ENCODE peak calls at places on chromosomes 13 and 19, in eight cellular contexts. H is erythroblast; Q is hepatic stellate cell; S is astrocyte of the cerebellum; M is GM04504; K is CD8-positive, alpha-beta memory T cell; D is smooth muscle cell of the brain vasculature; E is H54. P is an unnamed sample.

GRCh38 chr19:35935911-35936737 is at the start of gene LRFN3:
- DNase-seq in Q (peak), D (peak), H (no peak), K (peak), M (no peak), E (peak), S (peak), P (peak)

GRCh38 chr13:21670883-21671792 is at the start of gene FGF9:
- DNase-seq in D (no peak), Q (peak), H (peak), M (no peak), S (peak), E (peak), K (peak), P (peak)

GRCh38 chr19:35029737-35030256 is 473 bp upstream of the SCN1B start:
- DNase-seq in D (no peak), E (peak), Q (no peak), M (no peak), H (no peak), S (no peak), K (no peak), P (no peak)

GRCh38 chr19:1355974-1356865 is 27.5 kb upstream of the NDUFS7 start:
- DNase-seq in S (no peak), K (no peak), Q (no peak), M (peak), D (no peak), E (no peak), H (peak), P (no peak)

GRCh38 chr13:111187879-111188643 is 73.0 kb downstream of the ARHGEF7 start:
- DNase-seq in D (no peak), Q (peak), K (no peak), M (no peak), E (peak), S (no peak), H (no peak), P (no peak)

GRCh38 chr19:28633223-28634030 is 579.5 kb downstream of the UQCRFS1 start:
- DNase-seq in S (peak), M (peak), E (peak), H (peak), Q (peak), D (peak), K (peak), P (peak)

GRCh38 chr13:97630725-97631124 is 196.8 kb downstream of the RAP2A start:
- DNase-seq in Q (no peak), E (no peak), D (no peak), M (no peak), K (no peak), S (no peak), H (no peak), P (no peak)

GRCh38 chr13:98976338-98976737 is 1.5 kb downstream of the DOCK9 start:
- DNase-seq in K (no peak), S (peak), Q (no peak), H (no peak), M (peak), D (peak), E (no peak), P (no peak)

GRCh38 chr19:21321134-21321533 is 8.1 kb downstream of the ZNF708 start:
- DNase-seq in H (no peak), E (no peak), Q (no peak), D (no peak), S (no peak), K (no peak), M (no peak), P (no peak)

GRCh38 chr13:40355126-40355719 is 311.2 kb downstream of the FOXO1 start:
- DNase-seq in E (no peak), D (no peak), Q (no peak), M (no peak), S (no peak), K (no peak), H (no peak), P (no peak)

GRCh38 chr19:38284422-38284821 is 19.6 kb upstream of the C19orf33 start:
- DNase-seq in K (no peak), M (no peak), H (no peak), S (no peak), D (no peak), Q (no peak), E (no peak), P (no peak)

GRCh38 chr13:27830010-27830409 is 37.7 kb downstream of the GSX1 start:
- DNase-seq in M (no peak), H (peak), E (peak), Q (peak), S (no peak), K (peak), D (no peak), P (no peak)

GRCh38 chr13:102769679-102770078 is 3.9 kb downstream of the TEX30 start:
- DNase-seq in E (no peak), K (no peak), Q (no peak), S (no peak), H (no peak), M (no peak), D (no peak), P (no peak)

GRCh38 chr19:19600793-19601346 is 17.6 kb downstream of the PBX4 start:
- DNase-seq in K (no peak), M (no peak), E (no peak), H (no peak), Q (no peak), D (no peak), S (no peak), P (no peak)

GRCh38 chr13:109198585-109198984 is 569.2 kb downstream of the MYO16 start:
- DNase-seq in M (no peak), S (no peak), E (no peak), Q (no peak), H (no peak), K (no peak), D (no peak), P (no peak)

GRCh38 chr13:42065414-42065813 is 17.0 kb downstream of the DGKH start:
- DNase-seq in K (no peak), M (no peak), E (no peak), S (no peak), D (no peak), Q (no peak), H (no peak), P (no peak)

GRCh38 chr13:59633290-59633689 is 530.4 kb downstream of the DIAPH3 start:
- DNase-seq in S (no peak), Q (no peak), M (no peak), H (no peak), D (no peak), E (no peak), K (no peak), P (no peak)

GRCh38 chr19:7500811-7501450 is 12.1 kb upstream of the PEX11G start:
- DNase-seq in E (no peak), Q (peak), H (peak), D (no peak), M (no peak), S (no peak), K (no peak), P (no peak)

GRCh38 chr13:113923376-113924063 is 50.4 kb downstream of the C13orf46 start:
- DNase-seq in H (no peak), Q (no peak), S (no peak), M (no peak), E (no peak), D (no peak), K (no peak), P (no peak)

GRCh38 chr19:29805026-29805925 is 6.5 kb upstream of the CCNE1 start:
- DNase-seq in E (peak), D (no peak), M (peak), S (no peak), H (no peak), Q (no peak), K (no peak), P (no peak)

GRCh38 chr13:27853871-27854270 is 61.6 kb downstream of the GSX1 start:
- DNase-seq in S (no peak), D (no peak), E (no peak), K (no peak), M (no peak), Q (no peak), H (no peak), P (no peak)

GRCh38 chr19:47848871-47849473 is 10.1 kb upstream of the TPRX2 start:
- DNase-seq in E (peak), Q (no peak), D (no peak), S (no peak), M (no peak), H (peak), K (no peak), P (no peak)

GRCh38 chr13:59607780-59608233 is 555.9 kb downstream of the DIAPH3 start:
- DNase-seq in M (no peak), D (no peak), K (no peak), E (no peak), H (no peak), S (no peak), Q (no peak), P (no peak)

GRCh38 chr13:105196052-105196451 is 1339.4 kb downstream of the EFNB2 start:
- DNase-seq in M (peak), Q (peak), D (no peak), H (no peak), S (peak), E (peak), K (no peak), P (no peak)

GRCh38 chr13:87952377-87952776 is 281.2 kb downstream of the SLITRK5 start:
- DNase-seq in K (no peak), H (no peak), Q (no peak), D (no peak), E (no peak), S (no peak), M (no peak), P (no peak)

GRCh38 chr19:11091343-11092153 is 2.3 kb downstream of the LDLR start:
- DNase-seq in M (peak), E (peak), Q (peak), D (no peak), K (peak), H (peak), S (peak), P (peak)

GRCh38 chr13:76522083-76522755 is 364.0 kb downstream of the KCTD12 start:
- DNase-seq in M (no peak), H (peak), K (no peak), D (no peak), Q (no peak), S (no peak), E (no peak), P (no peak)

GRCh38 chr19:6058411-6059201 is 51.7 kb downstream of the RFX2 start:
- DNase-seq in M (no peak), K (no peak), Q (no peak), E (no peak), D (no peak), H (no peak), S (no peak), P (no peak)

GRCh38 chr19:771332-771785 is 20.4 kb downstream of the MISP start:
- DNase-seq in K (no peak), S (no peak), E (peak), Q (peak), M (no peak), D (no peak), H (peak), P (no peak)

GRCh38 chr19:7942981-7943443 is 454 bp downstream of the TIMM44 start:
- DNase-seq in D (no peak), M (no peak), H (peak), E (no peak), K (no peak), Q (no peak), S (no peak), P (no peak)

GRCh38 chr13:66207610-66208009 is 1022.5 kb downstream of the PCDH9 start:
- DNase-seq in H (no peak), K (no peak), M (no peak), E (no peak), Q (no peak), S (no peak), D (no peak), P (no peak)

GRCh38 chr19:768424-768823 is 17.5 kb downstream of the MISP start:
- DNase-seq in K (no peak), Q (peak), D (peak), S (peak), E (peak), M (peak), H (no peak), P (peak)

GRCh38 chr19:30635026-30635985 is 263.1 kb downstream of the ZNF536 start:
- DNase-seq in D (no peak), M (no peak), S (no peak), E (no peak), Q (no peak), K (no peak), H (no peak), P (no peak)

GRCh38 chr19:33883869-33884519 is 87.3 kb downstream of the KCTD15 start:
- DNase-seq in E (no peak), S (no peak), K (no peak), M (no peak), D (no peak), H (no peak), Q (no peak), P (no peak)

GRCh38 chr13:114257014-114257413 is 22.3 kb downstream of the CDC16 start:
- DNase-seq in H (no peak), D (no peak), M (no peak), E (no peak), K (no peak), Q (no peak), S (no peak), P (no peak)

GRCh38 chr13:87893982-87894527 is 222.9 kb downstream of the SLITRK5 start:
- DNase-seq in D (no peak), H (no peak), Q (no peak), M (no peak), E (no peak), S (no peak), K (no peak), P (no peak)

GRCh38 chr13:46136688-46137087 is 31.9 kb upstream of the CPB2 start:
- DNase-seq in M (no peak), S (no peak), D (no peak), E (no peak), H (no peak), Q (no peak), K (no peak), P (no peak)

GRCh38 chr19:18377026-18377425 is 8.9 kb upstream of the GDF15 start:
- DNase-seq in S (no peak), M (no peak), H (no peak), D (no peak), K (no peak), E (no peak), Q (no peak), P (no peak)

GRCh38 chr19:53045536-53045935 is 996 bp downstream of the ERVV-2 start:
- DNase-seq in D (no peak), E (no peak), H (no peak), K (no peak), M (no peak), S (no peak), Q (no peak), P (no peak)

GRCh38 chr13:106038752-106039151 is 496.7 kb downstream of the EFNB2 start:
- DNase-seq in E (peak), M (peak), Q (no peak), S (peak), H (no peak), D (peak), K (no peak), P (no peak)

P was measured in AG09319.